ENCODE peak calls at places on chromosomes 7 and 10, in nine cellular contexts. Z, C, O, U, Q, H, A, D and L are unnamed samples.

GRCh38 chr10:84545651-84546050 is 217.3 kb downstream of the CCSER2 start:
- DNase-seq in Q (no peak), C (no peak), A (no peak), O (no peak), U (no peak), Z (no peak), H (no peak), D (no peak), L (no peak)

GRCh38 chr10:76080991-76081390 is 649.6 kb downstream of the LRMDA start:
- DNase-seq in U (no peak), Z (no peak), D (no peak), A (peak; percentile 6), O (no peak), H (no peak), Q (no peak), C (no peak), L (no peak)

GRCh38 chr10:124366825-124367224 is 51.9 kb downstream of the OAT start:
- DNase-seq in H (no peak), D (no peak), A (no peak), O (no peak), Q (no peak), U (no peak), Z (no peak), C (no peak), L (no peak)

GRCh38 chr7:56028942-56029630 is 22.2 kb downstream of the PSPH start:
- DNase-seq in Z (no peak), O (no peak), Q (no peak), D (no peak), H (no peak), C (no peak), A (no peak), U (no peak), L (no peak)

GRCh38 chr7:36880108-36880507 is 155.8 kb upstream of the AOAH start:
- DNase-seq in U (no peak), Q (no peak), C (no peak), A (no peak), O (no peak), Z (no peak), H (no peak), D (no peak), L (no peak)

GRCh38 chr10:34792881-34793280 is 22.2 kb downstream of the PARD3 start:
- DNase-seq in Q (no peak), C (no peak), U (no peak), O (no peak), A (no peak), D (no peak), H (no peak), Z (no peak), L (no peak)

GRCh38 chr7:143318661-143319060 is 2.8 kb downstream of the CLCN1 start:
- DNase-seq in O (peak; percentile 74), H (peak; percentile 90), U (no peak), Z (no peak), D (no peak), A (no peak), Q (no peak), C (no peak), L (no peak)

GRCh38 chr10:61989995-61990760 is 88.7 kb downstream of the ARID5B start:
- DNase-seq in H (no peak), Q (no peak), C (no peak), D (no peak), A (no peak), Z (no peak), O (no peak), U (no peak), L (no peak)

GRCh38 chr7:69568266-69568665 is 30.0 kb upstream of the AUTS2 start:
- DNase-seq in D (no peak), H (no peak), U (no peak), Z (no peak), C (no peak), A (no peak), Q (no peak), O (no peak), L (no peak)

GRCh38 chr10:124708246-124708779 is 35.9 kb downstream of the FAM53B start:
- DNase-seq in Q (peak; percentile 45), U (no peak), A (no peak), O (no peak), Z (no peak), D (no peak), H (no peak), C (no peak), L (no peak)

GRCh38 chr7:44989132-44989531 is 10.3 kb upstream of the MYO1G start:
- DNase-seq in H (no peak), Q (no peak), O (no peak), C (no peak), U (no peak), Z (no peak), D (no peak), A (no peak), L (no peak)

GRCh38 chr7:22584179-22584578 is 84.2 kb upstream of the STEAP1B start:
- DNase-seq in C (no peak), O (no peak), D (no peak), U (no peak), A (no peak), H (no peak), Z (no peak), Q (no peak), L (no peak)

GRCh38 chr7:156107957-156108356 is 295.7 kb upstream of the SHH start:
- DNase-seq in H (no peak), C (no peak), O (no peak), Q (no peak), Z (no peak), D (no peak), U (no peak), A (no peak), L (no peak)

GRCh38 chr10:110279062-110279986 is 25.4 kb downstream of the SMNDC1 start:
- DNase-seq in Z (no peak), H (peak; percentile 67), C (peak; percentile 47), A (no peak), D (no peak), Q (no peak), O (peak; percentile 62), U (no peak), L (peak; percentile 27)

GRCh38 chr7:14389052-14389988 is 399.9 kb upstream of the ETV1 start:
- DNase-seq in H (no peak), U (no peak), C (no peak), O (no peak), Z (no peak), A (no peak), D (no peak), Q (no peak), L (peak; percentile 17)

GRCh38 chr7:68688416-68689086 is 909.7 kb upstream of the AUTS2 start:
- DNase-seq in C (no peak), A (no peak), U (no peak), H (peak; percentile 25), O (no peak), D (no peak), Z (no peak), Q (no peak), L (no peak)

GRCh38 chr7:79823246-79823951 is 311.2 kb upstream of the GNAI1 start:
- DNase-seq in H (no peak), Z (no peak), C (no peak), Q (no peak), A (no peak), O (no peak), U (no peak), D (no peak), L (no peak)

GRCh38 chr7:151309306-151309705 is 32.3 kb upstream of the NUB1 start:
- DNase-seq in C (no peak), U (no peak), O (no peak), D (no peak), H (no peak), Q (no peak), Z (no peak), A (peak; percentile 75), L (no peak)

GRCh38 chr7:151312831-151313809 is 28.5 kb upstream of the NUB1 start:
- DNase-seq in O (no peak), A (peak; percentile 64), C (no peak), Z (no peak), U (no peak), D (no peak), H (no peak), Q (no peak), L (no peak)

GRCh38 chr7:151312356-151312755 is 29.3 kb upstream of the NUB1 start:
- DNase-seq in C (no peak), D (no peak), Q (no peak), Z (no peak), A (no peak), H (no peak), O (no peak), U (no peak), L (no peak)

GRCh38 chr7:151310578-151310977 is 31.0 kb upstream of the NUB1 start:
- DNase-seq in Q (no peak), Z (no peak), D (no peak), C (no peak), U (no peak), O (no peak), A (peak; percentile 11), H (no peak), L (no peak)

DNA sequence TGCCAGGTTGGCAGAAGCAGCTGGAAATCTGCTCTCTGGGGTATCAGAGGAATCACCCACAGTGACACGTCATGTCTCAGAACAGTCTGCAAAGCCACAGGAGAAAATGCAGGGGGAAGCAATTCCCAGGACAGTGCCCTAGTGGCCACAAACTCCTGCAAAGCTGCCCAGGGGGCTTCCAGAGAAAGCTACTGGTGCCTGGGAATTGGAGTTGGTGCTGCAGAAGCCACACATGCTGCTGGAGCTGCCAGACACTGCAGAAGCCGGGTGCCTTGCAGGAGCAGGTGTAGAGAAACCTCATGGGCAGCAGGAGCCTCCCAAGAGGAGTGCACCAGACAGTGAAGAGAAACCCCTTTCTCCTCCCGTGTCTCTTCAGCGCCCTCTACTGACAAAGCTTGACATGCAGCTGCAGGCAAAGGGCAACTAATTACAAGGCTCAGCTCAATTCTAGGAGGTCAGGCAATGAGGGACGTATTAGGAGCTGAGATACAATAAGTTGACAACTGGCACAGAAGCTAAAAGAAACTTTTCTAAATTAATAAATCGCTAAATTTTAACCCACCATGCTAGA is 30.2 kb upstream of the NUB1 start:
- DNase-seq in Q (no peak), C (peak; percentile 45), A (no peak), H (no peak), O (no peak), Z (no peak), D (no peak), U (no peak), L (peak; percentile 34)
- TF ChIP-seq CTCF in Q (no peak), C (peak; percentile 42), A (no peak), H (no peak), O (peak; percentile 5), Z (no peak), D (no peak), U (no peak), L (no peak)

GRCh38 chr10:2938869-2939268 is 128.5 kb upstream of the PFKP start:
- DNase-seq in A (no peak), H (no peak), U (no peak), O (no peak), C (no peak), Q (no peak), Z (no peak), D (no peak), L (no peak)
- TF ChIP-seq CTCF in A (peak; percentile 54), H (no peak), U (no peak), O (no peak), C (no peak), Q (no peak), Z (no peak), D (no peak), L (no peak)

GRCh38 chr7:101031082-101031481 is 11.2 kb downstream of the MUC17 start:
- DNase-seq in U (no peak), Q (no peak), D (no peak), H (no peak), C (no peak), A (no peak), Z (no peak), O (peak; percentile 14), L (no peak)
- TF ChIP-seq CTCF in U (no peak), Q (no peak), D (no peak), H (no peak), C (no peak), A (no peak), Z (no peak), O (no peak), L (no peak)

GRCh38 chr7:99616359-99617186 is at the start of gene ZSCAN25:
- DNase-seq in D (peak; percentile 89), O (peak; percentile 92), Q (peak; percentile 92), C (peak; percentile 88), Z (peak; percentile 90), A (peak; percentile 93), U (peak; percentile 90), H (peak; percentile 62), L (peak; percentile 93)
- TF ChIP-seq CTCF in D (peak; percentile 17), O (peak; percentile 58), Q (no peak), C (no peak), Z (no peak), A (peak; percentile 58), U (no peak), H (no peak), L (peak; percentile 47)